ENCODE peak calls at places on chromosomes 5 and 9, in six cellular contexts. T is heart right ventricle, Y is GM06990, L is BJ, J is Caco-2, N is sigmoid colon. X is an unnamed sample. For H3K36me3, the result is how much of the 10 kb centered on the place peaks cover.

GRCh38 chr9:18925880-18926279 is 107.1 kb downstream of the SAXO1 start:
- DNase-seq in T (no peak), Y (no peak), L (no peak), J (no peak), N (no peak), X (no peak)

GRCh38 chr5:150377964-150378694 is 20.6 kb downstream of the TCOF1 start:
- DNase-seq in T (no peak), Y (no peak), L (peak), J (no peak), N (no peak), X (no peak)

GRCh38 chr9:123997665-123998277 is 13.8 kb upstream of the LHX2 start:
- DNase-seq in T (peak), Y (peak), L (no peak), J (no peak), N (no peak), X (peak)

GRCh38 chr5:9782806-9783560 is 152.8 kb upstream of the TAS2R1 start:
- DNase-seq in T (no peak), Y (no peak), L (peak), J (peak), N (no peak), X (no peak)

GRCh38 chr9:116809656-116810055 is 122.6 kb downstream of the TRIM32 start:
- DNase-seq in T (no peak), Y (no peak), L (no peak), J (no peak), N (no peak), X (no peak)

GRCh38 chr5:122599000-122599399 is 175.9 kb upstream of the SNX2 start:
- DNase-seq in T (no peak), Y (no peak), L (no peak), J (no peak), N (no peak), X (no peak)

GRCh38 chr9:136372561-136373299 is 739 bp downstream of the CARD9 start:
- DNase-seq in T (peak), Y (no peak), L (peak), J (peak), N (peak), X (no peak)

GRCh38 chr5:139650031-139650688 is 2.0 kb downstream of the CXXC5 start:
- DNase-seq in T (peak), Y (peak), L (no peak), J (peak), N (peak), X (peak)

GRCh38 chr9:120477534-120478001 is 102.4 kb downstream of the CDK5RAP2 start:
- DNase-seq in T (peak), Y (no peak), L (peak), J (peak), N (peak), X (peak)

GRCh38 chr9:35756743-35757526 is 2.9 kb upstream of the MSMP start:
- DNase-seq in T (peak), Y (peak), L (no peak), J (peak), N (peak), X (no peak)
- TF ChIP-seq CTCF in T (peak), Y (no peak), L (no peak), J (no peak), N (peak), X (no peak)

GRCh38 chr5:141547921-141548320 is 59.0 kb downstream of the PCDHGC5 start:
- DNase-seq in T (no peak), Y (no peak), L (no peak), J (no peak), N (no peak), X (no peak)

GRCh38 chr5:141543053-141543452 is 54.2 kb downstream of the PCDHGC5 start:
- DNase-seq in T (no peak), Y (no peak), L (no peak), J (no peak), N (no peak), X (no peak)

GRCh38 chr5:141547488-141547887 is 58.6 kb downstream of the PCDHGC5 start:
- DNase-seq in T (no peak), Y (no peak), L (no peak), J (no peak), N (no peak), X (no peak)
- H3K36me3 ChIP-seq in T (under half), Y (under half), L (under half), J (under half), N (under half), X (under half)

GRCh38 chr5:181161534-181162175 is 14.3 kb downstream of the OR2V2 start:
- DNase-seq in T (no peak), Y (no peak), L (no peak), J (no peak), N (no peak), X (no peak)
- H3K4me3 ChIP-seq in T (no peak), Y (peak), L (no peak), J (no peak), N (no peak), X (no peak)

GRCh38 chr5:55141945-55142690 is 17.9 kb upstream of the GPX8 start:
- DNase-seq in T (no peak), Y (no peak), L (no peak), J (no peak), N (no peak), X (no peak)

GRCh38 chr5:55143624-55144023 is 16.3 kb upstream of the GPX8 start:
- DNase-seq in T (no peak), Y (no peak), L (no peak), J (no peak), N (no peak), X (no peak)

GRCh38 chr5:55146080-55146479 is 13.9 kb upstream of the GPX8 start:
- DNase-seq in T (no peak), Y (no peak), L (no peak), J (peak), N (no peak), X (no peak)

GRCh38 chr5:55146543-55147151 is 13.3 kb upstream of the GPX8 start:
- DNase-seq in T (peak), Y (peak), L (peak), J (peak), N (peak), X (peak)

GRCh38 chr5:55140908-55141665 is 18.9 kb upstream of the GPX8 start:
- DNase-seq in T (no peak), Y (no peak), L (no peak), J (no peak), N (no peak), X (no peak)
- TF ChIP-seq CTCF in T (no peak), Y (no peak), L (no peak), J (no peak), N (no peak), X (no peak)

DNA sequence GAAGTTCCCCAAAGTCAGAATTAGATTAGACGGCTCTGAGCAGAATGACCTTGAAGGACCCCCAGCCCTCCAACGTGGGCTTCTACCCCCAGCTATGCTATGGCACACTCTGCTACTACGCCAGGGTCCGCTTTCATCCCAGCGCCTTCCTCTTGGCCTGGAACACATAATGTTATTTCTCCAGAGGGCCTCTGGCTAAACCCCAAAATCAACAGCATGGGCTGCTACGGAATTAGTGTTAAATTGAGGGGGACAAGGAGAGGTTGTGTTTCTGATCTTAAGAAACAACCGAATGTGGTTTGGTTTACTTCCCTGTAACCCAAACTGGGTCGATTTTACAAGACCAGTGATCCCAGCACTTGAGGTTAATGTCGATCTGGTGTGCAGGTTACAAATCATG is 97.1 kb downstream of the ZNF618 start:
- DNase-seq in T (no peak), Y (no peak), L (no peak), J (no peak), N (no peak), X (no peak)
- H3K36me3 ChIP-seq in T (under half), Y (under half), L (under half), J (under half), N (under half), X (under half)

GRCh38 chr9:38063363-38063707 is 5.7 kb downstream of the SHB start:
- DNase-seq in T (no peak), Y (no peak), L (no peak), J (no peak), N (no peak), X (no peak)
- H3K4me3 ChIP-seq in T (no peak), Y (no peak), L (no peak), J (no peak), N (no peak), X (no peak)

DNA sequence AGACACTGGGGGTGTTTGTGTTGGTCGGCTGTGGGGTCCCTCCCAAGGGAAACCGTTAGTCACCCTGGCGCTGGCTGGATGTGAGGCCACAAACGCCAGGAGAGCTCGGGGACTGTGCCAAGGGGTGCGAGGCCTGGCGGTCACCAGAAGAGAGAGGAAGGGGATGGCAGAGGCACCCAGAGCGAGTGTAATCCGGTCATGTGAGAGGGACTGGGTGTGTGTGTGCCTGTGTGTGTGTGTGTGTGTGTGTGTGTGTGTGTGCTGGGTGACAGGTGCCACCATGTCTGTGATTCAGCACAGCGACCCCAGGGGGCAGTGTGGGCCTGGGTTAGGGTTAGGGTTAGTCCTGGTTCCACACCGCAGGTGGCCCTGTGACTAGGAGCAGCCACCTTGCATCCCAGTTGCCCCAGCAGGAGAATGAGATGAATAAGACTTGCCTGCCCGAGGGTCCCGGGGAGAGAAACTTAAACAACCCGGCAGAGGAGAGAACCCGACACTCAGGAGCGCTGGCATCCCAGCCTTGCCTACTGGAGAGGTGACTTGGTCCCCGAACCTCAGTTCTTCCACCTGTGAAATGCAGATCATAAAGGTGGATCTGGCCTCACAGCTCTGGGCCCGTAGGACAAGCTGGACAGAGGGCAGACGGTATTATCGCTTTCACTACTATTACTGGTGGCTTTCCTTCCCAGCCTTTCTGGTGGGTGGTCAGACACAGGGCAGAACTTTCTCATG is 1.4 kb upstream of the ADAMTSL2 start:
- DNase-seq in T (peak), Y (peak), L (no peak), J (peak), N (peak), X (peak)
- TF ChIP-seq CTCF in T (peak), Y (peak), L (peak), J (peak), N (peak), X (peak)

GRCh38 chr5:1787472-1788047 is 12.1 kb downstream of the MRPL36 start:
- DNase-seq in T (no peak), Y (no peak), L (no peak), J (no peak), N (peak), X (no peak)
- H3K36me3 ChIP-seq in T (under half), Y (under half), L (under half), J (under half), N (under half), X (under half)

X was measured in tibial artery.